ENCODE peak calls at places on chromosomes 6 and 20, in four cellular contexts. One of them, this sample, is unnamed. For H3K4me1, the result is how much of the 10 kb centered on the place peaks cover.

GRCh38 chr6:1757133-1757532 is 147.4 kb downstream of the FOXC1 start:
- DNase-seq in ascending aorta: no peak
- DNase-seq in astrocyte: no peak
- DNase-seq in right cardiac atrium: no peak
- DNase-seq in this sample: no peak

GRCh38 chr6:23027281-23027680 is 457.9 kb downstream of the HDGFL1 start:
- DNase-seq in astrocyte: no peak
- DNase-seq in ascending aorta: no peak
- DNase-seq in right cardiac atrium: no peak
- DNase-seq in this sample: no peak

GRCh38 chr6:170053966-170054661 is 236.8 kb downstream of the DLL1 start:
- DNase-seq in ascending aorta: no peak
- DNase-seq in right cardiac atrium: no peak
- DNase-seq in astrocyte: no peak
- DNase-seq in this sample: no peak

GRCh38 chr6:14728396-14729024 is 517.4 kb upstream of the JARID2 start:
- DNase-seq in ascending aorta: no peak
- DNase-seq in astrocyte: peak
- DNase-seq in right cardiac atrium: peak
- DNase-seq in this sample: no peak

GRCh38 chr20:32512047-32512385 is 73.1 kb downstream of the NOL4L start:
- DNase-seq in ascending aorta: no peak
- DNase-seq in right cardiac atrium: no peak
- DNase-seq in astrocyte: no peak
- DNase-seq in this sample: no peak

GRCh38 chr6:49410564-49410963 is 52.5 kb downstream of the MMUT start:
- DNase-seq in right cardiac atrium: no peak
- DNase-seq in astrocyte: no peak
- DNase-seq in ascending aorta: no peak
- DNase-seq in this sample: no peak

GRCh38 chr20:651713-652610 is 1.0 kb downstream of the SRXN1 start:
- DNase-seq in right cardiac atrium: no peak
- DNase-seq in ascending aorta: no peak
- DNase-seq in astrocyte: no peak
- DNase-seq in this sample: no peak

GRCh38 chr6:54892831-54893230 is 46.3 kb downstream of the FAM83B start:
- DNase-seq in right cardiac atrium: no peak
- DNase-seq in ascending aorta: no peak
- DNase-seq in astrocyte: peak
- DNase-seq in this sample: no peak

GRCh38 chr6:143843689-143844405 is 709 bp downstream of the LTV1 start:
- DNase-seq in astrocyte: no peak
- DNase-seq in right cardiac atrium: no peak
- DNase-seq in ascending aorta: no peak
- DNase-seq in this sample: no peak

GRCh38 chr6:15335916-15336315 is 90.0 kb downstream of the JARID2 start:
- DNase-seq in ascending aorta: no peak
- DNase-seq in right cardiac atrium: no peak
- DNase-seq in astrocyte: no peak
- DNase-seq in this sample: no peak

GRCh38 chr20:16123623-16124022 is 449.6 kb downstream of the KIF16B start:
- DNase-seq in right cardiac atrium: no peak
- DNase-seq in astrocyte: no peak
- DNase-seq in ascending aorta: no peak
- DNase-seq in this sample: no peak

GRCh38 chr20:41398408-41398807 is 31.8 kb upstream of the EMILIN3 start:
- DNase-seq in astrocyte: no peak
- DNase-seq in right cardiac atrium: peak
- DNase-seq in ascending aorta: no peak
- DNase-seq in this sample: no peak

GRCh38 chr6:52049252-52050050 is 38.0 kb downstream of the PKHD1 start:
- DNase-seq in astrocyte: peak
- DNase-seq in ascending aorta: no peak
- DNase-seq in right cardiac atrium: no peak
- DNase-seq in this sample: no peak

GRCh38 chr6:15677822-15678221 is 15.0 kb upstream of the DTNBP1 start:
- DNase-seq in ascending aorta: no peak
- DNase-seq in astrocyte: no peak
- DNase-seq in right cardiac atrium: no peak
- DNase-seq in this sample: no peak

GRCh38 chr6:120272038-120272437 is 922.5 kb upstream of the MAN1A1 start:
- DNase-seq in ascending aorta: no peak
- DNase-seq in astrocyte: no peak
- DNase-seq in right cardiac atrium: no peak
- DNase-seq in this sample: no peak

GRCh38 chr6:16669227-16669626 is 92.0 kb downstream of the ATXN1 start:
- DNase-seq in astrocyte: peak
- DNase-seq in right cardiac atrium: no peak
- DNase-seq in ascending aorta: no peak
- DNase-seq in this sample: peak

GRCh38 chr6:66226099-66226498 is 519.1 kb upstream of the EYS start:
- DNase-seq in right cardiac atrium: no peak
- DNase-seq in ascending aorta: no peak
- DNase-seq in astrocyte: no peak
- DNase-seq in this sample: no peak

GRCh38 chr6:109478222-109478805 is 4.7 kb downstream of the ZBTB24 start:
- DNase-seq in astrocyte: no peak
- DNase-seq in ascending aorta: no peak
- DNase-seq in right cardiac atrium: no peak
- DNase-seq in this sample: no peak

GRCh38 chr6:109477725-109478124 is 5.3 kb downstream of the ZBTB24 start:
- DNase-seq in right cardiac atrium: no peak
- DNase-seq in ascending aorta: no peak
- DNase-seq in astrocyte: no peak
- DNase-seq in this sample: no peak

GRCh38 chr6:109478848-109479624 is 4.0 kb downstream of the ZBTB24 start:
- DNase-seq in right cardiac atrium: no peak
- DNase-seq in ascending aorta: no peak
- DNase-seq in astrocyte: no peak
- DNase-seq in this sample: no peak

GRCh38 chr6:109475625-109476024 is 7.4 kb downstream of the ZBTB24 start:
- DNase-seq in right cardiac atrium: no peak
- DNase-seq in astrocyte: no peak
- DNase-seq in ascending aorta: no peak
- DNase-seq in this sample: no peak

DNA sequence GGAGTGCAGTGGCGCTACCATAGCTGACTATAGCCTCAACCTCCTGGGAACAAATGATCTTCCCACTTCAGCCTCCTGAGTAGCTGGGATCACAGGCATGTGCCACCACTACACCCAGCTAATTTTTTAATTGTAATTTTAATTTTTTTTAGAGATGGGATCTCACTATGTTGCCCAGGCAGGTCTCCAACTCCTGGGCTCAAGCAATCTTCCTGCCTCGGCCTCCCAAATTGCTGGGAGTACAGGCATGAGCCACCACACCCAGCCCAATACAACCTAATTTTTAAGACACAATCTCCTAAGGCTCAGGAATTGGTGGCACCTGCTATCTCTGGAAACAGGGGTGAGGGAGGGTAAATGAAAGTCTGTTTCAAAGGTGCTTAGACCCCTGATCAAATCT is 5.8 kb downstream of the ZBTB24 start:
- DNase-seq in right cardiac atrium: no peak
- DNase-seq in ascending aorta: no peak
- DNase-seq in astrocyte: no peak
- DNase-seq in this sample: no peak
- H3K4me1 ChIP-seq in right cardiac atrium: under half
- H3K4me1 ChIP-seq in ascending aorta: under half
- H3K4me1 ChIP-seq in astrocyte: under half
- H3K4me1 ChIP-seq in this sample: half or more

GRCh38 chr6:35505985-35506384 is 6.7 kb downstream of the TULP1 start:
- DNase-seq in ascending aorta: no peak
- DNase-seq in astrocyte: no peak
- DNase-seq in right cardiac atrium: no peak
- DNase-seq in this sample: no peak
- H3K4me3 ChIP-seq in ascending aorta: no peak
- H3K4me3 ChIP-seq in astrocyte: no peak
- H3K4me3 ChIP-seq in right cardiac atrium: no peak
- H3K4me3 ChIP-seq in this sample: no peak

GRCh38 chr20:3559637-3560036 is 88.8 kb downstream of the ATRN start:
- DNase-seq in right cardiac atrium: no peak
- DNase-seq in ascending aorta: no peak
- DNase-seq in astrocyte: no peak
- DNase-seq in this sample: no peak

GRCh38 chr20:3557237-3557636 is 86.4 kb downstream of the ATRN start:
- DNase-seq in ascending aorta: no peak
- DNase-seq in right cardiac atrium: no peak
- DNase-seq in astrocyte: no peak
- DNase-seq in this sample: no peak

GRCh38 chr20:3559231-3559630 is 88.4 kb downstream of the ATRN start:
- DNase-seq in right cardiac atrium: no peak
- DNase-seq in astrocyte: no peak
- DNase-seq in ascending aorta: no peak
- DNase-seq in this sample: no peak

GRCh38 chr20:3560578-3560977 is 89.8 kb downstream of the ATRN start:
- DNase-seq in right cardiac atrium: no peak
- DNase-seq in astrocyte: no peak
- DNase-seq in ascending aorta: no peak
- DNase-seq in this sample: no peak

GRCh38 chr20:3560162-3560561 is 89.3 kb downstream of the ATRN start:
- DNase-seq in astrocyte: no peak
- DNase-seq in right cardiac atrium: no peak
- DNase-seq in ascending aorta: no peak
- DNase-seq in this sample: no peak
- H3K27ac ChIP-seq in astrocyte: no peak
- H3K27ac ChIP-seq in right cardiac atrium: no peak
- H3K27ac ChIP-seq in ascending aorta: no peak
- H3K27ac ChIP-seq in this sample: no peak

DNA sequence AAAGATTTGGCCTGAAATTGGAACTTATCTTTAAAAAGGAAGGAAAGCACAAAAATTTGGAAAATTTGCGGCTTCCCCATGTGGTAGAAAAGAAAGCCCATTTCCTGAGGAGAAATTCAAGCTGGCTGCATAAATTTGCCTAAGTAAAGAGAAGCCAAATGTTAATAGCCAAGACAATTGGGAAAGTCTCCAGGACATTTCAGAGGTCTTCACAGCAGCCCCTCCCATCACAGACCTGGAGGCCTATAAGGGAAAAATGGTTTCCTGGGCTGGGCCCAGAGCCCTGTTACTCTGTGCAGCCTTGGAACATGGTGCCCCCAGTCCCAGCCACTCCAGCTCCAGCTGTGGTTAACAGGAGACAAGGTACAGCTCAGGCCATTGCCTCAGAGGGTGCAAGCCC is 736.5 kb downstream of the HACE1 start:
- DNase-seq in ascending aorta: no peak
- DNase-seq in right cardiac atrium: no peak
- DNase-seq in astrocyte: no peak
- DNase-seq in this sample: no peak
- H3K4me1 ChIP-seq in ascending aorta: under half
- H3K4me1 ChIP-seq in right cardiac atrium: under half
- H3K4me1 ChIP-seq in astrocyte: under half
- H3K4me1 ChIP-seq in this sample: under half

DNA sequence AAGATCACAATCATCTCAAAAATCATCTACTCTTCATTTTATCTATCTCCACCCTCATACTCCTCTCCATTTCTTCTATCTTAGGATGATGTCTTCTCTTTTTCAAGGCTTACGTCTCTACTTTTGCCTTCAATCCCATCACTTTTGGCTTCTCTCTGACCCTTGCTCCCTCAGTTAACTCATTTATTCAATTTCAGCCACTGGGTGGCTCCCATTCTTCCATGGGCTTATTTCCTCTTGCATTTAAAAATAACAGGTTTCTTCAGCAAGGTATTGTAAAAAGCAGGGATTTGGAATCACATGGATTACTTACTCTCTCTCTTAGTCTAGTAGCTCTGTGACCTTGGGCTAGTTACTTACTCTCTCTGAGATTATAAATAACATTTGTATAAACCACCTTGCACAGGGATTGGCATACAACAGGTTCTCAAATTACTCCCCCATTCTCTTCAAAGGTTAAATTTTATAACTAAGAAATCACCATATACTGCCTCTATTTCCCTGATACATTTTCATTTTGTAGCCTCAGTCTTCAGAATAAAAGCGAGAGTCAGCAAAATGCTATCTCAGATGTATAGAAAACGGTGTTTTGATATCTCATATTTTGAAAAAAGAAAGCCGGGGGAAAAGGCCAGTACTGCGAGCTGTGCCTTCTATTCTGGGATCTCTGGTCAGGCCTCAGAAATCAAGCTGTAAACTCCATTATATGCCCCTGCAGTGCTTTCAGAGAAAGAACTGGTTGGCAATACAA is 5.5 kb downstream of the ZSCAN12 start:
- DNase-seq in ascending aorta: no peak
- DNase-seq in astrocyte: no peak
- DNase-seq in right cardiac atrium: no peak
- DNase-seq in this sample: no peak
- H3K4me3 ChIP-seq in ascending aorta: no peak
- H3K4me3 ChIP-seq in astrocyte: no peak
- H3K4me3 ChIP-seq in right cardiac atrium: no peak
- H3K4me3 ChIP-seq in this sample: no peak

GRCh38 chr20:17810847-17811604 is 111.3 kb downstream of the BANF2 start:
- DNase-seq in right cardiac atrium: no peak
- DNase-seq in ascending aorta: no peak
- DNase-seq in astrocyte: no peak
- DNase-seq in this sample: no peak
- H3K27ac ChIP-seq in right cardiac atrium: no peak
- H3K27ac ChIP-seq in ascending aorta: no peak
- H3K27ac ChIP-seq in astrocyte: no peak
- H3K27ac ChIP-seq in this sample: no peak

GRCh38 chr6:35085359-35086281 is 55.5 kb downstream of the TCP11 start:
- DNase-seq in astrocyte: no peak
- DNase-seq in ascending aorta: no peak
- DNase-seq in right cardiac atrium: no peak
- DNase-seq in this sample: no peak
- H3K4me1 ChIP-seq in astrocyte: under half
- H3K4me1 ChIP-seq in ascending aorta: under half
- H3K4me1 ChIP-seq in right cardiac atrium: under half
- H3K4me1 ChIP-seq in this sample: under half

DNA sequence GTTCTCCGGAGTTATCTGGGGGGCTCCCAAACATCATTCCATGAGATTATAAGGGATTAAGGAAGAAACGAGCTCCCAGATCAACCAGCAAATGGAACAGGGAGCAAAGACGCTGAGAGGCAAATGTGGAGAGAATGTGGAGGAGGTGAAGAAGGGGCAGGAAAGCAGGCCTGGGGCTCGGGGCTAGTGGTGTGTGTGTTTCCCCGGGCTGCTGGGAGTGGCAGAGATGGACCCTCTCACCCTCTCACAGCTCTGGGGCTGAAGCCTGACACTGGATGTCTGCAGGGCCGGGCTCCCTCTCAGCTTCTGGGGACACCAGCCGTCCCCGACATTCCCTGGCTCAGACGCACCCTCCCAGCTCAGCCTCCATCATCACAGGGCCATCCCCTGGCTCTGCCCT is 212.6 kb downstream of the THBS2 start:
- DNase-seq in ascending aorta: no peak
- DNase-seq in right cardiac atrium: no peak
- DNase-seq in astrocyte: no peak
- DNase-seq in this sample: no peak
- H3K4me3 ChIP-seq in ascending aorta: no peak
- H3K4me3 ChIP-seq in right cardiac atrium: no peak
- H3K4me3 ChIP-seq in astrocyte: no peak
- H3K4me3 ChIP-seq in this sample: no peak

GRCh38 chr6:125432014-125432413 is 130.2 kb upstream of the HDDC2 start:
- DNase-seq in right cardiac atrium: no peak
- DNase-seq in astrocyte: no peak
- DNase-seq in ascending aorta: no peak
- DNase-seq in this sample: no peak
- H3K27ac ChIP-seq in right cardiac atrium: no peak
- H3K27ac ChIP-seq in astrocyte: no peak
- H3K27ac ChIP-seq in ascending aorta: no peak
- H3K27ac ChIP-seq in this sample: no peak

GRCh38 chr20:63285636-63286615 is 7.1 kb upstream of the COL20A1 start:
- DNase-seq in ascending aorta: no peak
- DNase-seq in right cardiac atrium: peak
- DNase-seq in astrocyte: no peak
- DNase-seq in this sample: no peak
- H3K4me1 ChIP-seq in ascending aorta: under half
- H3K4me1 ChIP-seq in right cardiac atrium: under half
- H3K4me1 ChIP-seq in astrocyte: under half
- H3K4me1 ChIP-seq in this sample: under half